ENCODE peak calls at places on chromosome 1, in ten cellular contexts. K, Y, N, A, R, U, G, M, X and P are unnamed samples.

GRCh38 chr1:113326976-113327375 is 63.3 kb upstream of the MAGI3 start:
- DNase-seq in K (no peak), Y (no peak), N (no peak), A (no peak), R (no peak), U (no peak), G (no peak), M (no peak), X (no peak), P (no peak)

GRCh38 chr1:205939690-205940330 is 3.4 kb downstream of the SLC26A9 start:
- DNase-seq in K (peak; percentile 93), Y (no peak), N (no peak), A (no peak), R (peak; percentile 35), U (no peak), G (no peak), M (peak; percentile 58), X (no peak), P (peak; percentile 86)

GRCh38 chr1:118159578-118159977 is 25.4 kb downstream of the SPAG17 start:
- DNase-seq in K (no peak), Y (no peak), N (no peak), A (no peak), R (no peak), U (no peak), G (no peak), M (no peak), X (no peak), P (no peak)

GRCh38 chr1:116310172-116310571 is 62.9 kb upstream of the ATP1A1 start:
- DNase-seq in K (no peak), Y (no peak), N (no peak), A (no peak), R (no peak), U (no peak), G (peak; percentile 25), M (no peak), X (no peak), P (no peak)

GRCh38 chr1:37846634-37847339 is 12.6 kb downstream of the MTF1 start:
- DNase-seq in K (no peak), Y (no peak), N (no peak), A (no peak), R (no peak), U (no peak), G (no peak), M (no peak), X (no peak), P (no peak)

GRCh38 chr1:164559342-164560070 is 522 bp downstream of the PBX1 start:
- DNase-seq in K (peak; percentile 79), Y (no peak), N (no peak), A (no peak), R (peak; percentile 49), U (peak; percentile 10), G (peak; percentile 2), M (peak; percentile 52), X (no peak), P (peak; percentile 83)

GRCh38 chr1:18385239-18385790 is 95.4 kb upstream of the KLHDC7A start:
- DNase-seq in K (peak; percentile 79), Y (no peak), N (no peak), A (no peak), R (peak; percentile 12), U (no peak), G (no peak), M (no peak), X (no peak), P (peak; percentile 41)

GRCh38 chr1:214396319-214396718 is 115.4 kb downstream of the SMYD2 start:
- DNase-seq in K (no peak), Y (no peak), N (no peak), A (no peak), R (no peak), U (no peak), G (no peak), M (no peak), X (no peak), P (no peak)

GRCh38 chr1:148353461-148354283 is 129.4 kb downstream of the PPIAL4G start:
- DNase-seq in K (peak; percentile 91), Y (peak; percentile 26), N (no peak), A (no peak), R (no peak), U (no peak), G (peak; percentile 14), M (peak; percentile 93), X (no peak), P (peak; percentile 93)

GRCh38 chr1:95043141-95043980 is 29.4 kb downstream of the ALG14 start:
- DNase-seq in K (peak; percentile 95), Y (peak; percentile 75), N (peak; percentile 70), A (peak; percentile 73), R (peak; percentile 82), U (peak; percentile 88), G (peak; percentile 83), M (peak; percentile 78), X (peak; percentile 43), P (peak; percentile 93)